ENCODE peak calls at places on chromosomes 11 and 22, in six cellular contexts. One of them, this sample, is unnamed.

GRCh38 chr11:122751298-122752070 is 86.8 kb upstream of the CRTAM start:
- DNase-seq in heart left ventricle: no peak
- DNase-seq in heart right ventricle: no peak
- DNase-seq in PC-9: no peak
- DNase-seq in ovary: no peak
- DNase-seq in tibial artery: no peak
- DNase-seq in this sample: no peak

GRCh38 chr22:36332623-36333331 is 55.0 kb downstream of the MYH9 start:
- DNase-seq in PC-9: peak; percentile 90
- DNase-seq in tibial artery: no peak
- DNase-seq in heart left ventricle: peak; percentile 57
- DNase-seq in ovary: no peak
- DNase-seq in heart right ventricle: no peak
- DNase-seq in this sample: no peak

GRCh38 chr11:86473991-86474833 is 99.5 kb downstream of the CCDC81 start:
- DNase-seq in ovary: no peak
- DNase-seq in PC-9: no peak
- DNase-seq in tibial artery: peak; percentile 38
- DNase-seq in heart right ventricle: peak; percentile 70
- DNase-seq in heart left ventricle: peak; percentile 70
- DNase-seq in this sample: no peak

GRCh38 chr11:124643605-124644425 is 21.2 kb downstream of the TBRG1 start:
- DNase-seq in heart left ventricle: no peak
- DNase-seq in PC-9: no peak
- DNase-seq in heart right ventricle: no peak
- DNase-seq in ovary: no peak
- DNase-seq in tibial artery: no peak
- DNase-seq in this sample: no peak

GRCh38 chr11:111414267-111414931 is 35.3 kb upstream of the POU2AF1 start:
- DNase-seq in tibial artery: no peak
- DNase-seq in heart left ventricle: no peak
- DNase-seq in PC-9: no peak
- DNase-seq in heart right ventricle: no peak
- DNase-seq in ovary: no peak
- DNase-seq in this sample: no peak

GRCh38 chr11:116427903-116428637 is 344.7 kb downstream of the BUD13 start:
- DNase-seq in ovary: no peak
- DNase-seq in heart right ventricle: no peak
- DNase-seq in heart left ventricle: no peak
- DNase-seq in tibial artery: no peak
- DNase-seq in PC-9: no peak
- DNase-seq in this sample: no peak

GRCh38 chr11:3156661-3157311 is 8.3 kb downstream of the OSBPL5 start:
- DNase-seq in tibial artery: peak; percentile 16
- DNase-seq in heart left ventricle: no peak
- DNase-seq in PC-9: no peak
- DNase-seq in heart right ventricle: no peak
- DNase-seq in ovary: no peak
- DNase-seq in this sample: no peak

GRCh38 chr11:19602406-19602805 is 110.2 kb upstream of the NAV2 start:
- DNase-seq in PC-9: no peak
- DNase-seq in heart right ventricle: no peak
- DNase-seq in tibial artery: no peak
- DNase-seq in heart left ventricle: no peak
- DNase-seq in ovary: no peak
- DNase-seq in this sample: no peak

GRCh38 chr11:62725686-62726085 is 1.6 kb downstream of the HNRNPUL2 start:
- DNase-seq in tibial artery: no peak
- DNase-seq in heart left ventricle: no peak
- DNase-seq in ovary: no peak
- DNase-seq in PC-9: no peak
- DNase-seq in heart right ventricle: no peak
- DNase-seq in this sample: no peak

GRCh38 chr11:124612567-124613245 is 1.5 kb downstream of the PANX3 start:
- DNase-seq in heart right ventricle: no peak
- DNase-seq in PC-9: no peak
- DNase-seq in ovary: no peak
- DNase-seq in tibial artery: no peak
- DNase-seq in heart left ventricle: no peak
- DNase-seq in this sample: no peak

GRCh38 chr22:24697671-24698082 is 76.8 kb downstream of the PIWIL3 start:
- DNase-seq in ovary: no peak
- DNase-seq in PC-9: no peak
- DNase-seq in heart left ventricle: no peak
- DNase-seq in tibial artery: peak; percentile 69
- DNase-seq in heart right ventricle: peak; percentile 41
- DNase-seq in this sample: no peak

GRCh38 chr11:38948392-38948791 is 2350.4 kb upstream of the RAG2 start:
- DNase-seq in tibial artery: no peak
- DNase-seq in heart left ventricle: no peak
- DNase-seq in PC-9: no peak
- DNase-seq in heart right ventricle: no peak
- DNase-seq in ovary: no peak
- DNase-seq in this sample: no peak

GRCh38 chr22:19597399-19597735 is 73.2 kb upstream of the CLDN5 start:
- DNase-seq in heart left ventricle: no peak
- DNase-seq in heart right ventricle: no peak
- DNase-seq in PC-9: no peak
- DNase-seq in tibial artery: no peak
- DNase-seq in ovary: no peak
- DNase-seq in this sample: no peak

GRCh38 chr11:82929121-82929520 is 27.6 kb downstream of the DDIAS start:
- DNase-seq in heart left ventricle: no peak
- DNase-seq in ovary: no peak
- DNase-seq in heart right ventricle: no peak
- DNase-seq in PC-9: no peak
- DNase-seq in tibial artery: no peak
- DNase-seq in this sample: no peak

GRCh38 chr11:111978028-111978771 is 41.1 kb downstream of the DIXDC1 start:
- DNase-seq in heart left ventricle: peak; percentile 56
- DNase-seq in ovary: peak; percentile 72
- DNase-seq in heart right ventricle: peak; percentile 73
- DNase-seq in PC-9: no peak
- DNase-seq in tibial artery: peak; percentile 85
- DNase-seq in this sample: no peak

DNA sequence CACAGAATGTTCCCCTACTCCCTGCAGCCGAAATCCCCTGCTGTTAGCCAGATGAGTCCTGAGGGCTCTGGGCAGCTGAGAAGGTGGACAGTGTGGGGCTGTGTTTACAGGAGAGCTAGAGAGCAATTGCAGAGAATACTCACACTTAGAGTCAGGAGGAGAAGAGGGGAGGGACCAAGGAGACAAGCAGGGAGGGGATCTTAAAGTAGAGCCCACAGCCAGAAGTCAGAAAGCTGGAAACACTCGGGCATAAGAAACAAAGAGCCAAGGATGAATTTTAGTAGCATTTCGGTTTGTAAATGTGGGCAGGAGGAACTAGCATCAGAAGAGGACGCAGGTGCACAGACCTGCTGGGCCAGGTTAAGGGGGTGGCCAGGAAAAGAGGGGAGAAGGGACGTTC is 1435.9 kb downstream of the BRD1 start:
- DNase-seq in ovary: no peak
- DNase-seq in tibial artery: no peak
- DNase-seq in PC-9: no peak
- DNase-seq in heart right ventricle: no peak
- DNase-seq in heart left ventricle: no peak
- DNase-seq in this sample: no peak
- H3K9me3 ChIP-seq in ovary: no peaks in the 10 kb centered on the region
- H3K9me3 ChIP-seq in tibial artery: no peaks in the 10 kb centered on the region
- H3K9me3 ChIP-seq in PC-9: no peaks in the 10 kb centered on the region
- H3K9me3 ChIP-seq in heart right ventricle: no peaks in the 10 kb centered on the region
- H3K9me3 ChIP-seq in heart left ventricle: no peaks in the 10 kb centered on the region
- H3K9me3 ChIP-seq in this sample: no peaks in the 10 kb centered on the region

GRCh38 chr11:74257934-74258553 is 53.4 kb downstream of the P4HA3 start:
- DNase-seq in heart right ventricle: peak; percentile 50
- DNase-seq in heart left ventricle: peak; percentile 56
- DNase-seq in ovary: peak; percentile 56
- DNase-seq in tibial artery: peak; percentile 66
- DNase-seq in PC-9: no peak
- DNase-seq in this sample: no peak

GRCh38 chr11:74253361-74253760 is 58.1 kb downstream of the P4HA3 start:
- DNase-seq in tibial artery: no peak
- DNase-seq in ovary: no peak
- DNase-seq in heart left ventricle: no peak
- DNase-seq in heart right ventricle: no peak
- DNase-seq in PC-9: no peak
- DNase-seq in this sample: no peak

GRCh38 chr11:74256370-74257133 is 54.9 kb downstream of the P4HA3 start:
- DNase-seq in heart right ventricle: no peak
- DNase-seq in PC-9: no peak
- DNase-seq in heart left ventricle: no peak
- DNase-seq in tibial artery: no peak
- DNase-seq in ovary: no peak
- DNase-seq in this sample: no peak

DNA sequence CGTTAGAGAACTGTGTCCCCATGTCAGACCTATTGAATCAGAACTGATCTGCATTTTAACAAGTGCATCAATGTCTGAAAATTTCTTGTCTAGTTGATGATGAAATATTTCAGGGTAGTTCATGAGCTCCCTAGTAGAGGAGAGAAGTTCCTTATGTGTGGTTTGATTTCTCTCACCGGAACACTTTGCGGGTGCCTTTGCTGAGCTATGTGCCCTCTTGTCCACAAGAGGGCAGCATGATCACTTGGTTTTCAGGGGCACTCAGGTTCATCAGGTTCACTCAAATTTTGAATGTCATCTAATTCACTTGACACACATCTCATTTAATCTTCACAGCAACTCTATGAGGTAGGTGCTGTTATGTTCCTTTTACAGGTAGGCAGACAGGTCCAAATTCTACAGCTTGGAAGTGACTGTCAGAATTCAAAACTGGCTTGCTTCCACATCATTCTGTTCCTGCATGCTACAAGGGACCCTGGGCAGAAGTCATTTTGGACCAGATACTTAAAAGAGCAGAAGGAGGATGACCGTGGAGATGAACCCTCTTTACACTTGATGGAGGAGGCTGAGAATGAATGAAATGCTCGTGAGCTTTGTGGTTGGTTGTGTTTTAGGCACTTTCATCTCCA is 55.6 kb downstream of the P4HA3 start:
- DNase-seq in tibial artery: peak; percentile 53
- DNase-seq in heart left ventricle: peak; percentile 41
- DNase-seq in ovary: peak; percentile 58
- DNase-seq in heart right ventricle: peak; percentile 47
- DNase-seq in PC-9: peak; percentile 60
- DNase-seq in this sample: no peak
- TF ChIP-seq CTCF in tibial artery: peak; percentile 92
- TF ChIP-seq CTCF in heart left ventricle: peak; percentile 91
- TF ChIP-seq CTCF in ovary: peak; percentile 74
- TF ChIP-seq CTCF in heart right ventricle: peak; percentile 93
- TF ChIP-seq CTCF in PC-9: peak; percentile 97
- TF ChIP-seq CTCF in this sample: peak; percentile 89

DNA sequence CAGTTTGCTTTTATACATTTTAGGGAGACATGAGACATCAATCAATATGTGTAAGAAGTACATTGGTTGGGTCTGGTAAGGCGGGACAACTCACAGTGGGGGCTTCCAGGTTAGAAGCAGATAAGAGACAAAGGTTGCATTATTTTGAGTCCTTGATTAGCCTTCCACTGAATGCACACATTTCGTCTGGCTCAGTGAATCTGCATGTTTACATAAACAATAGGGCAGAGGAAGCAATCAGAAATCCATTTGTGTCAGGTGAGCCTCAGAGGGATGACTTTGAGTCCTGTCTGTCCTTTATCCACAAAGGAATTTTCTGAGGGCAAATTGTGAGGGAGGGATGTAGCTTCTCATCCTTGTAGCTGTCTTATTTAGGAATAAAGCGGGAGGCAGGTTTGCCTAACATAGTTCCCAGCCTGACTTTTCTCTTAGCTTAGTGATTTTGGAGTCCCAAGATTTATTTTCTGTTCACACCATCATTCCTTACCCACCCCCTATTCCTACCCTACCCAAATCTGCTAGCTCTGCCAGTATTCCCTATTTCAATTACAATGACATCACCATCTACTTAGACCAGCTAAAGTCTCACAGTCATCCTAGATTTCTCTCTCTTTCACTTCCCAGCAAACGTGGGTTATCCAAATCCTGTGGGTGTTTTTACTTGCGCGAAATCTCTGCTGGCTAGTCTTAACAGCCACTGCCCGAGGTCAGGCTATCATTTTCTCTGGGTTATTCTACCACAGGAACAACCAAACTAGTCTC is 2.9 kb downstream of the SC5D start:
- DNase-seq in heart left ventricle: no peak
- DNase-seq in tibial artery: no peak
- DNase-seq in heart right ventricle: no peak
- DNase-seq in ovary: no peak
- DNase-seq in PC-9: no peak
- DNase-seq in this sample: no peak
- H3K4me3 ChIP-seq in heart left ventricle: no peak overlapping the region
- H3K4me3 ChIP-seq in tibial artery: no peak overlapping the region
- H3K4me3 ChIP-seq in heart right ventricle: no peak overlapping the region
- H3K4me3 ChIP-seq in ovary: no peak overlapping the region
- H3K4me3 ChIP-seq in PC-9: no peak overlapping the region
- H3K4me3 ChIP-seq in this sample: no peak overlapping the region

GRCh38 chr11:29534831-29535230 is 482.0 kb downstream of the KCNA4 start:
- DNase-seq in PC-9: no peak
- DNase-seq in tibial artery: no peak
- DNase-seq in heart right ventricle: no peak
- DNase-seq in ovary: no peak
- DNase-seq in heart left ventricle: no peak
- DNase-seq in this sample: no peak
- H3K9me3 ChIP-seq in PC-9: no peaks in the 10 kb centered on the region
- H3K9me3 ChIP-seq in tibial artery: no peaks in the 10 kb centered on the region
- H3K9me3 ChIP-seq in heart right ventricle: no peaks in the 10 kb centered on the region
- H3K9me3 ChIP-seq in ovary: no peaks in the 10 kb centered on the region
- H3K9me3 ChIP-seq in heart left ventricle: no peaks in the 10 kb centered on the region
- H3K9me3 ChIP-seq in this sample: no peaks in the 10 kb centered on the region